ENCODE peak calls at places on chromosomes 16 and 17, in four cellular contexts. T, W, U and G are unnamed samples.
A peak's percentile ranks its signal among the peaks of the same experiment; 100 is the strongest.

GRCh38 chr16:11481987-11482386 is 104.7 kb downstream of the LITAF start:
- DNase-seq in T (no peak), W (no peak), U (no peak), G (no peak)

GRCh38 chr17:13540546-13540945 is 61.2 kb downstream of the HS3ST3A1 start:
- DNase-seq in T (no peak), W (no peak), U (no peak), G (no peak)

GRCh38 chr16:20673882-20674683 is 23.4 kb downstream of the ACSM1 start:
- DNase-seq in T (no peak), W (peak; percentile 12), U (no peak), G (no peak)

GRCh38 chr17:7881655-7882054 is 6.9 kb upstream of the CHD3 start:
- DNase-seq in T (no peak), W (no peak), U (no peak), G (no peak)

GRCh38 chr17:48014603-48015037 is 23.0 kb downstream of the COPZ2 start:
- DNase-seq in T (no peak), W (no peak), U (no peak), G (no peak)

GRCh38 chr16:87133966-87134945 is 182.9 kb downstream of the C16orf95 start:
- DNase-seq in T (peak; percentile 35), W (no peak), U (no peak), G (no peak)

GRCh38 chr17:80478487-80479245 is 2.3 kb upstream of the NPTX1 start:
- DNase-seq in T (no peak), W (no peak), U (no peak), G (no peak)

GRCh38 chr16:23640959-23641765 is at the start of the genes DCTN5 and PALB2:
- DNase-seq in T (peak; percentile 97), W (peak; percentile 93), U (peak; percentile 91), G (peak; percentile 83)

GRCh38 chr16:30760160-30760559 is 1.7 kb downstream of the CFAP119 start:
- DNase-seq in T (no peak), W (no peak), U (no peak), G (no peak)

GRCh38 chr16:15704545-15704987 is 54.5 kb downstream of the NDE1 start:
- DNase-seq in T (peak; percentile 89), W (peak; percentile 64), U (peak; percentile 44), G (peak; percentile 71)

GRCh38 chr17:17831208-17832039 is 5.4 kb downstream of the SREBF1 start:
- DNase-seq in T (no peak), W (no peak), U (peak; percentile 20), G (no peak)

GRCh38 chr16:64184156-64184555 is 937.7 kb downstream of the CDH11 start:
- DNase-seq in T (no peak), W (no peak), U (no peak), G (no peak)

GRCh38 chr16:66120656-66121055 is 245.8 kb upstream of the CDH5 start:
- DNase-seq in T (no peak), W (no peak), U (no peak), G (no peak)

GRCh38 chr16:49601541-49601940 is 227.9 kb downstream of the C16orf78 start:
- DNase-seq in T (peak; percentile 39), W (no peak), U (no peak), G (no peak)

GRCh38 chr16:87922250-87922871 is 14.0 kb downstream of the CA5A start:
- DNase-seq in T (no peak), W (peak; percentile 29), U (no peak), G (no peak)

GRCh38 chr16:55948230-55948629 is 73.1 kb upstream of the CES5A start:
- DNase-seq in T (no peak), W (no peak), U (no peak), G (no peak)

GRCh38 chr17:63116967-63117366 is 150.9 kb downstream of the TANC2 start:
- DNase-seq in T (no peak), W (no peak), U (no peak), G (no peak)

GRCh38 chr16:58647107-58647506 is 17.5 kb upstream of the CNOT1 start:
- DNase-seq in T (no peak), W (no peak), U (no peak), G (no peak)

GRCh38 chr16:19210175-19210924 is 42.3 kb downstream of the SYT17 start:
- DNase-seq in T (no peak), W (peak; percentile 57), U (no peak), G (no peak)

GRCh38 chr17:31788571-31788946 is 70.5 kb downstream of the COPRS start:
- DNase-seq in T (no peak), W (no peak), U (no peak), G (no peak)

GRCh38 chr16:4968879-4969278 is 10.7 kb downstream of the SEC14L5 start:
- DNase-seq in T (no peak), W (no peak), U (no peak), G (no peak)